ENCODE peak calls at places on chromosome 18, in nine cellular contexts. O is occipital lobe; C is M059J; X is NCI-H1417; Z is GM04504; B is activated effector memory CD4-positive, alpha-beta T cell treated with Interleukin-2 at 50 U/mL for 16 hours; E is fibroblast of villous mesenchyme; A is ascending aorta; F is kidney epithelial cell. W is an unnamed sample.

GRCh38 chr18:35875566-35875965 is 96.9 kb upstream of the RMP24 start:
- DNase-seq in O (no peak), C (no peak), X (no peak), Z (no peak), B (no peak), E (no peak), A (no peak), F (no peak), W (no peak)

GRCh38 chr18:62957885-62958472 is 242.6 kb downstream of the PHLPP1 start:
- DNase-seq in O (no peak), C (peak), X (peak), Z (no peak), B (no peak), E (peak), A (no peak), F (no peak), W (no peak)

GRCh38 chr18:44973282-44973681 is 292.6 kb downstream of the SETBP1 start:
- DNase-seq in O (no peak), C (no peak), X (no peak), Z (no peak), B (no peak), E (peak), A (no peak), F (no peak), W (no peak)

GRCh38 chr18:31100598-31101147 is 1.5 kb downstream of the DSC2 start:
- DNase-seq in O (no peak), C (no peak), X (peak), Z (no peak), B (no peak), E (no peak), A (no peak), F (no peak), W (peak)

GRCh38 chr18:28541276-28541930 is 364.5 kb upstream of the CDH2 start:
- DNase-seq in O (peak), C (no peak), X (no peak), Z (no peak), B (no peak), E (peak), A (no peak), F (no peak), W (no peak)

GRCh38 chr18:13611616-13612110 is 114.7 kb downstream of the FAM210A start:
- DNase-seq in O (peak), C (peak), X (peak), Z (no peak), B (no peak), E (peak), A (no peak), F (no peak), W (no peak)

GRCh38 chr18:44546954-44547353 is 133.7 kb upstream of the SETBP1 start:
- DNase-seq in O (no peak), C (no peak), X (no peak), Z (no peak), B (no peak), E (no peak), A (no peak), F (no peak), W (no peak)

GRCh38 chr18:10035306-10035991 is 121.6 kb downstream of the VAPA start:
- DNase-seq in O (no peak), C (peak), X (peak), Z (no peak), B (no peak), E (no peak), A (no peak), F (no peak), W (no peak)